ENCODE peak calls at places on chromosome 14, in five cellular contexts. One of them, this sample, is unnamed.

GRCh38 chr14:101476931-101477553 is 84.3 kb upstream of the DIO3 start:
- DNase-seq in AG04449: no peak
- DNase-seq in endodermal cell: peak; percentile 88
- DNase-seq in stimulated activated CD8-positive, alpha-beta memory T cell treated with anti-CD3 and anti-CD28 coated beads, Interleukin-2, amount 100 ng/mL, for 48 hours: no peak
- DNase-seq in Right ventricle myocardium superior: no peak
- DNase-seq in this sample: no peak

GRCh38 chr14:103022669-103023044 is 34.7 kb downstream of the CDC42BPB start:
- DNase-seq in Right ventricle myocardium superior: no peak
- DNase-seq in AG04449: no peak
- DNase-seq in stimulated activated CD8-positive, alpha-beta memory T cell treated with anti-CD3 and anti-CD28 coated beads, Interleukin-2, amount 100 ng/mL, for 48 hours: no peak
- DNase-seq in endodermal cell: no peak
- DNase-seq in this sample: no peak

GRCh38 chr14:42884100-42884499 is 1277.4 kb downstream of the LRFN5 start:
- DNase-seq in AG04449: peak; percentile 12
- DNase-seq in endodermal cell: no peak
- DNase-seq in stimulated activated CD8-positive, alpha-beta memory T cell treated with anti-CD3 and anti-CD28 coated beads, Interleukin-2, amount 100 ng/mL, for 48 hours: no peak
- DNase-seq in Right ventricle myocardium superior: no peak
- DNase-seq in this sample: no peak

GRCh38 chr14:76937181-76938091 is 91.1 kb downstream of the IRF2BPL start:
- DNase-seq in Right ventricle myocardium superior: peak; percentile 79
- DNase-seq in stimulated activated CD8-positive, alpha-beta memory T cell treated with anti-CD3 and anti-CD28 coated beads, Interleukin-2, amount 100 ng/mL, for 48 hours: no peak
- DNase-seq in endodermal cell: peak; percentile 83
- DNase-seq in AG04449: no peak
- DNase-seq in this sample: no peak

GRCh38 chr14:57812000-57812399 is 53.9 kb downstream of the SLC35F4 start:
- DNase-seq in AG04449: no peak
- DNase-seq in Right ventricle myocardium superior: no peak
- DNase-seq in endodermal cell: no peak
- DNase-seq in stimulated activated CD8-positive, alpha-beta memory T cell treated with anti-CD3 and anti-CD28 coated beads, Interleukin-2, amount 100 ng/mL, for 48 hours: no peak
- DNase-seq in this sample: no peak

GRCh38 chr14:68248481-68249255 is 429.1 kb downstream of the RAD51B start:
- DNase-seq in stimulated activated CD8-positive, alpha-beta memory T cell treated with anti-CD3 and anti-CD28 coated beads, Interleukin-2, amount 100 ng/mL, for 48 hours: no peak
- DNase-seq in AG04449: no peak
- DNase-seq in Right ventricle myocardium superior: peak; percentile 44
- DNase-seq in endodermal cell: peak; percentile 66
- DNase-seq in this sample: peak; percentile 15

GRCh38 chr14:39322807-39323206 is 89.1 kb downstream of the MIA2 start:
- DNase-seq in AG04449: peak; percentile 41
- DNase-seq in Right ventricle myocardium superior: no peak
- DNase-seq in stimulated activated CD8-positive, alpha-beta memory T cell treated with anti-CD3 and anti-CD28 coated beads, Interleukin-2, amount 100 ng/mL, for 48 hours: no peak
- DNase-seq in endodermal cell: no peak
- DNase-seq in this sample: no peak

GRCh38 chr14:28754209-28754985 is 12.2 kb upstream of the FOXG1 start:
- DNase-seq in stimulated activated CD8-positive, alpha-beta memory T cell treated with anti-CD3 and anti-CD28 coated beads, Interleukin-2, amount 100 ng/mL, for 48 hours: no peak
- DNase-seq in endodermal cell: peak; percentile 81
- DNase-seq in Right ventricle myocardium superior: no peak
- DNase-seq in AG04449: no peak
- DNase-seq in this sample: no peak